ENCODE peak calls at places on chromosomes 12 and 14, in eight cellular contexts. One of them, this sample, is unnamed.

GRCh38 chr14:64220056-64220455 is 74.1 kb downstream of the ESR2 start:
- DNase-seq in CD4-positive, alpha-beta T cell: no peak
- DNase-seq in kidney: no peak
- DNase-seq in BE2C: no peak
- DNase-seq in HL-60: no peak
- DNase-seq in foreskin fibroblast: no peak
- DNase-seq in RWPE2: no peak
- DNase-seq in coronary artery: no peak
- DNase-seq in this sample: no peak

GRCh38 chr12:93634416-93634815 is 42.8 kb upstream of the CRADD start:
- DNase-seq in CD4-positive, alpha-beta T cell: no peak
- DNase-seq in kidney: no peak
- DNase-seq in BE2C: no peak
- DNase-seq in HL-60: no peak
- DNase-seq in foreskin fibroblast: no peak
- DNase-seq in RWPE2: no peak
- DNase-seq in coronary artery: no peak
- DNase-seq in this sample: no peak

GRCh38 chr14:67738740-67739504 is 37.2 kb downstream of the RDH12 start:
- DNase-seq in CD4-positive, alpha-beta T cell: no peak
- DNase-seq in kidney: no peak
- DNase-seq in BE2C: peak; percentile 69
- DNase-seq in HL-60: no peak
- DNase-seq in foreskin fibroblast: peak; percentile 94
- DNase-seq in RWPE2: no peak
- DNase-seq in coronary artery: peak; percentile 84
- DNase-seq in this sample: peak; percentile 82

GRCh38 chr12:120254809-120255208 is 10.7 kb downstream of the PXN start:
- DNase-seq in CD4-positive, alpha-beta T cell: no peak
- DNase-seq in kidney: no peak
- DNase-seq in BE2C: no peak
- DNase-seq in HL-60: no peak
- DNase-seq in foreskin fibroblast: no peak
- DNase-seq in RWPE2: no peak
- DNase-seq in coronary artery: no peak
- DNase-seq in this sample: no peak

GRCh38 chr12:108724054-108724889 is 7.0 kb downstream of the CORO1C start:
- DNase-seq in CD4-positive, alpha-beta T cell: no peak
- DNase-seq in kidney: no peak
- DNase-seq in BE2C: peak; percentile 27
- DNase-seq in HL-60: peak; percentile 74
- DNase-seq in foreskin fibroblast: peak; percentile 68
- DNase-seq in RWPE2: no peak
- DNase-seq in coronary artery: no peak
- DNase-seq in this sample: no peak

GRCh38 chr14:88492272-88493089 is 62.3 kb downstream of the PTPN21 start:
- DNase-seq in CD4-positive, alpha-beta T cell: peak; percentile 33
- DNase-seq in kidney: no peak
- DNase-seq in BE2C: peak; percentile 83
- DNase-seq in HL-60: peak; percentile 85
- DNase-seq in foreskin fibroblast: peak; percentile 86
- DNase-seq in RWPE2: no peak
- DNase-seq in coronary artery: no peak
- DNase-seq in this sample: peak; percentile 26

GRCh38 chr12:111396726-111397445 is 8.8 kb upstream of the SH2B3 start:
- DNase-seq in CD4-positive, alpha-beta T cell: peak; percentile 89
- DNase-seq in kidney: peak; percentile 97
- DNase-seq in BE2C: peak; percentile 94
- DNase-seq in HL-60: peak; percentile 82
- DNase-seq in foreskin fibroblast: peak; percentile 98
- DNase-seq in RWPE2: peak; percentile 82
- DNase-seq in coronary artery: peak; percentile 88
- DNase-seq in this sample: no peak

GRCh38 chr12:113427882-113428281 is 5.7 kb downstream of the SDSL start:
- DNase-seq in CD4-positive, alpha-beta T cell: no peak
- DNase-seq in kidney: no peak
- DNase-seq in BE2C: no peak
- DNase-seq in HL-60: no peak
- DNase-seq in foreskin fibroblast: no peak
- DNase-seq in RWPE2: no peak
- DNase-seq in coronary artery: no peak
- DNase-seq in this sample: no peak

GRCh38 chr12:15719230-15719629 is 70.0 kb downstream of the EPS8 start:
- DNase-seq in CD4-positive, alpha-beta T cell: no peak
- DNase-seq in kidney: no peak
- DNase-seq in BE2C: no peak
- DNase-seq in HL-60: no peak
- DNase-seq in foreskin fibroblast: peak; percentile 45
- DNase-seq in RWPE2: no peak
- DNase-seq in coronary artery: no peak
- DNase-seq in this sample: no peak

GRCh38 chr12:64077922-64078321 is 144.2 kb downstream of the KICS2 start:
- DNase-seq in CD4-positive, alpha-beta T cell: no peak
- DNase-seq in kidney: no peak
- DNase-seq in BE2C: no peak
- DNase-seq in HL-60: no peak
- DNase-seq in foreskin fibroblast: peak; percentile 35
- DNase-seq in RWPE2: no peak
- DNase-seq in coronary artery: no peak
- DNase-seq in this sample: no peak

GRCh38 chr12:115421796-115422709 is 738.1 kb upstream of the TBX3 start:
- DNase-seq in CD4-positive, alpha-beta T cell: no peak
- DNase-seq in kidney: no peak
- DNase-seq in BE2C: no peak
- DNase-seq in HL-60: no peak
- DNase-seq in foreskin fibroblast: no peak
- DNase-seq in RWPE2: no peak
- DNase-seq in coronary artery: no peak
- DNase-seq in this sample: no peak

GRCh38 chr12:12017135-12017581 is 53.6 kb upstream of the BCL2L14 start:
- DNase-seq in CD4-positive, alpha-beta T cell: no peak
- DNase-seq in kidney: no peak
- DNase-seq in BE2C: peak; percentile 80
- DNase-seq in HL-60: no peak
- DNase-seq in foreskin fibroblast: no peak
- DNase-seq in RWPE2: no peak
- DNase-seq in coronary artery: no peak
- DNase-seq in this sample: no peak

GRCh38 chr14:80202888-80203562 is 8.3 kb downstream of the DIO2 start:
- DNase-seq in CD4-positive, alpha-beta T cell: no peak
- DNase-seq in kidney: no peak
- DNase-seq in BE2C: peak; percentile 67
- DNase-seq in HL-60: peak; percentile 31
- DNase-seq in foreskin fibroblast: no peak
- DNase-seq in RWPE2: peak; percentile 51
- DNase-seq in coronary artery: no peak
- DNase-seq in this sample: no peak

DNA sequence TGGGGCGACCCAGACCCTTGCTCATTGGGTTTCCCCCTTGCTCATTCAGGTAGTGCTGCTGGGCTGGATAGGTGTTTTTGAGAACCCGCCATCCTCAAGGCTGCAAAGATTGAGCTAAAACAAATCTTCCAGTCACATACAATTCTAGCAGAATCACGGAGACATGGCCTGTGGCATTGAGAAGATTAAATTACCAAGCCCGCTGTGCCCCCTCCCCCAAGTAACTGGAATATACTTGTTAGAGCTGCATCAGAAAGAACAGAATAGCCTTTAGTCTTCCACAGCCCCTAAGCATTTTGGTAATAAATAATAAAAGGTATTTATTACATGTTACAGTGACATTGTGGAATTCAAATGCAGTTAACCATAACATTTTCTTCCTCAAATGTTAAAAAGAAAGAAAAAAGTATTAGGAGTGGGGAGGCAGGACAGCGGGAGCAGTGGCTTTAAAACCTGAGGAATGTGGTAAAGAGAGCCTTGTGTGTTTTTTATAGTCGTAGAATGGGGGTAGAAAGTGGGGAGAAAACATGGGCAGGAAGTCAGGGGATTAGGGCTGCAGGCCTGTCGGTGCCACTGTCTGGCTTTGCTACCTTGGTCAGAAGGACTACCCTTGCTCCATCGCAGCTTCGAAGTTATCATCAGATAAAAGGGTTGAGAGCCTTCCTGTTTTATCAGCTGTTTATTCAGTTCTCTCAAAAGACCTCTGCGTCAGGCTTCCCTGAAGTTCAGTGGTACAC is 255.8 kb downstream of the MSRB3 start:
- DNase-seq in CD4-positive, alpha-beta T cell: no peak
- DNase-seq in kidney: no peak
- DNase-seq in BE2C: no peak
- DNase-seq in HL-60: no peak
- DNase-seq in foreskin fibroblast: no peak
- DNase-seq in RWPE2: no peak
- DNase-seq in coronary artery: no peak
- DNase-seq in this sample: no peak
- TF ChIP-seq CTCF in CD4-positive, alpha-beta T cell: no peak
- TF ChIP-seq CTCF in kidney: no peak
- TF ChIP-seq CTCF in BE2C: no peak
- TF ChIP-seq CTCF in HL-60: no peak
- TF ChIP-seq CTCF in foreskin fibroblast: no peak
- TF ChIP-seq CTCF in RWPE2: no peak
- TF ChIP-seq CTCF in coronary artery: no peak
- TF ChIP-seq CTCF in this sample: no peak

DNA sequence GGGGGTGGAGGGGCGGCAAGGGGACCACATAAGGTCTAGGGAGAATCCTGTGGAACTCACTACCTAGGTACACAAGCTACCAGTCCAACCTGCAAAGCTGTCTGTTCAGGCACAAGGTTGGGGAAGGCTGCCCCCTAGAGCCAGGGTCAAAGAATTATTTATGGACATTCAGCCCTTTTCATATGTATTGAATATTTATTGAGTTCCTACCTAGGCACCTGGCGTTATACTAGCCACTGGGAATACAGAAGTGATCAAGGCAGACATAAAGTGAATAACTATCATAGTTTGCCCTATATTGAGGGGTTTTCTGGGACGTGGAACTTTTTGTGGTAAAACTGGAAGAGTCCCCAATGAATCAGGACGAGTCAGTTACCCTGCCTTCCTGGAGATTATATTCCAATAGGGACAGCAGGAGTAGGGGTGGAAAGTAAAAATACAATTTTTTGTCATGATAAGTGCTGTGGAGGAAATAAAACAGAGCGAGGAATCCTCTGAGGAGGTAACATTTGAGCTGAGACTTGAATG is 5.8 kb upstream of the SLC48A1 start:
- DNase-seq in CD4-positive, alpha-beta T cell: peak; percentile 62
- DNase-seq in kidney: peak; percentile 68
- DNase-seq in BE2C: peak; percentile 68
- DNase-seq in HL-60: peak; percentile 72
- DNase-seq in foreskin fibroblast: peak; percentile 65
- DNase-seq in RWPE2: no peak
- DNase-seq in coronary artery: no peak
- DNase-seq in this sample: no peak
- TF ChIP-seq CTCF in CD4-positive, alpha-beta T cell: peak; percentile 31
- TF ChIP-seq CTCF in kidney: peak; percentile 75
- TF ChIP-seq CTCF in BE2C: peak; percentile 70
- TF ChIP-seq CTCF in HL-60: peak; percentile 67
- TF ChIP-seq CTCF in foreskin fibroblast: peak; percentile 34
- TF ChIP-seq CTCF in RWPE2: peak; percentile 67
- TF ChIP-seq CTCF in coronary artery: peak; percentile 37
- TF ChIP-seq CTCF in this sample: peak; percentile 29

DNA sequence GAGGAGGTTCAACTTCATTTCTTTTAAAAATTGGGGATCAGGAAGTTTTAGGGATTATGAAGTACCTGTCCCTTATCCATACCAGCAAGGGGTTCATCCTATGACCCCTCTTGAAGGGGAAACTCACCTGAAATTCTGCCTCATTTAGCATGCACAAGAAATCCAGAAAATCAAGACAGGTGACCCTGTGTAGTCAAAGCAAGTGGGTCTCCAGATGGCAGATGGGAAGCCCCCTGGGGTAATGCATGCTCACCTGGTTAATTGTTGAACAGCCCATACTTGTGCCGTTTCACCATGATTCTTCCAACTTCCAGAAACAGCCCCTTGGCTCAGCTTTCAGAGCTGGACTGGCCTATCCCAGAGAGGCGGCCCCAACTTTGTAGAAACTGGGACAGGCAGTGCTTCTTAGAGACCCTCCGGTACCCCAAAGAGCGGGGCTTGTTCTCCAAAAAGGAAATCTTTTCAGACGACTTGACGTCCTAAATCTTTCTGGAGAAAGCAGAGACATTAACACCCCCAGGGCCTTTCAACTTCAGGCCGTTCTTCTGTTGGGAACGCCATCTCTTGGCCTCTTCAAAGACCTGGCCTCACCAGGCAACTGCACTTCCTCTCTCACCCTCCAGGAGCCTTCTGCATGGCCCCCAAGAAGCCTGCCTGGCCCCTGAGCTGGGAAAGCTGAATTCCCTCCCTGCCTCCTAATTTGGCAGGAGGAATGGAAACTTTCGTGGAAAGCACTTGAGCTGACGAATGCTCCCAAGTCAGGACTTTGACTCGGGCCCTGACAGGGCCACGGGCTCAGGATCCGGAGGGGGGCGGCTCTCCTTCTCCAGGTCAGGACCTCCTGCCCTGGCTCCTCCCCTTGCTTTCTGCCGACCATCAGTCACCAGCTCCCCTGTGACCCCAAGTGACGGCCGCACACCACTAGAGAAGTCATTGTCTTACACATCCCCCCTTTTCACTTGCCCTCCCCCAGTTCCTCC is 66.1 kb upstream of the ESRRB start:
- DNase-seq in CD4-positive, alpha-beta T cell: no peak
- DNase-seq in kidney: peak; percentile 78
- DNase-seq in BE2C: no peak
- DNase-seq in HL-60: no peak
- DNase-seq in foreskin fibroblast: no peak
- DNase-seq in RWPE2: peak; percentile 52
- DNase-seq in coronary artery: peak; percentile 58
- DNase-seq in this sample: no peak
- TF ChIP-seq CTCF in CD4-positive, alpha-beta T cell: no peak
- TF ChIP-seq CTCF in kidney: no peak
- TF ChIP-seq CTCF in BE2C: no peak
- TF ChIP-seq CTCF in HL-60: no peak
- TF ChIP-seq CTCF in foreskin fibroblast: no peak
- TF ChIP-seq CTCF in RWPE2: no peak
- TF ChIP-seq CTCF in coronary artery: no peak
- TF ChIP-seq CTCF in this sample: no peak

GRCh38 chr12:123149828-123150272 is 1.0 kb downstream of the PITPNM2 start:
- DNase-seq in CD4-positive, alpha-beta T cell: no peak
- DNase-seq in kidney: no peak
- DNase-seq in BE2C: no peak
- DNase-seq in HL-60: no peak
- DNase-seq in foreskin fibroblast: peak; percentile 11
- DNase-seq in RWPE2: no peak
- DNase-seq in coronary artery: no peak
- DNase-seq in this sample: no peak

GRCh38 chr12:123151679-123152454 is 977 bp upstream of the PITPNM2 start:
- DNase-seq in CD4-positive, alpha-beta T cell: no peak
- DNase-seq in kidney: peak; percentile 70
- DNase-seq in BE2C: no peak
- DNase-seq in HL-60: no peak
- DNase-seq in foreskin fibroblast: peak; percentile 13
- DNase-seq in RWPE2: no peak
- DNase-seq in coronary artery: no peak
- DNase-seq in this sample: no peak

GRCh38 chr12:123150273-123150803 is 552 bp downstream of the PITPNM2 start:
- DNase-seq in CD4-positive, alpha-beta T cell: no peak
- DNase-seq in kidney: peak; percentile 85
- DNase-seq in BE2C: peak; percentile 38
- DNase-seq in HL-60: no peak
- DNase-seq in foreskin fibroblast: no peak
- DNase-seq in RWPE2: no peak
- DNase-seq in coronary artery: no peak
- DNase-seq in this sample: no peak

GRCh38 chr12:123152823-123153222 is 1.9 kb upstream of the PITPNM2 start:
- DNase-seq in CD4-positive, alpha-beta T cell: no peak
- DNase-seq in kidney: no peak
- DNase-seq in BE2C: no peak
- DNase-seq in HL-60: no peak
- DNase-seq in foreskin fibroblast: no peak
- DNase-seq in RWPE2: no peak
- DNase-seq in coronary artery: no peak
- DNase-seq in this sample: no peak

GRCh38 chr12:123150804-123151678 is at the start of gene PITPNM2:
- DNase-seq in CD4-positive, alpha-beta T cell: peak; percentile 54
- DNase-seq in kidney: peak; percentile 90
- DNase-seq in BE2C: peak; percentile 71
- DNase-seq in HL-60: peak; percentile 32
- DNase-seq in foreskin fibroblast: peak; percentile 87
- DNase-seq in RWPE2: no peak
- DNase-seq in coronary artery: no peak
- DNase-seq in this sample: no peak
- TF ChIP-seq CTCF in CD4-positive, alpha-beta T cell: no peak
- TF ChIP-seq CTCF in kidney: peak; percentile 34
- TF ChIP-seq CTCF in BE2C: no peak
- TF ChIP-seq CTCF in HL-60: no peak
- TF ChIP-seq CTCF in foreskin fibroblast: no peak
- TF ChIP-seq CTCF in RWPE2: peak; percentile 51
- TF ChIP-seq CTCF in coronary artery: no peak
- TF ChIP-seq CTCF in this sample: no peak